ENCODE peak calls at places on chromosomes 3 and 15, in four cellular contexts. F, B, Q and H are unnamed samples.

GRCh38 chr3:61093364-61093763 is 157.9 kb downstream of the FHIT start:
- DNase-seq in Q (no peak), B (no peak), F (no peak), H (no peak)

GRCh38 chr3:39142067-39142466 is 11.3 kb downstream of the CSRNP1 start:
- DNase-seq in Q (no peak), F (no peak), B (no peak), H (no peak)

GRCh38 chr3:4979401-4980228 is at the start of gene BHLHE40:
- DNase-seq in Q (no peak), F (peak; percentile 46), B (no peak), H (peak; percentile 27)

GRCh38 chr15:90382305-90382704 is 5.7 kb upstream of the IQGAP1 start:
- DNase-seq in F (no peak), B (no peak), Q (no peak), H (no peak)

GRCh38 chr15:72858205-72858604 is 74.6 kb upstream of the ADPGK start:
- DNase-seq in B (no peak), F (no peak), Q (no peak), H (no peak)

GRCh38 chr3:52829906-52830463 is 487 bp downstream of the ITIH4 start:
- DNase-seq in F (no peak), Q (no peak), B (no peak), H (no peak)

GRCh38 chr15:64536244-64536836 is 76.0 kb downstream of the ZNF609 start:
- DNase-seq in B (no peak), F (no peak), Q (no peak), H (peak; percentile 87)

GRCh38 chr3:138875754-138876664 is 41.3 kb upstream of the PIK3CB start:
- DNase-seq in Q (no peak), F (no peak), B (no peak), H (no peak)

GRCh38 chr3:136311971-136312370 is 61.8 kb downstream of the PCCB start:
- DNase-seq in Q (no peak), B (no peak), F (no peak), H (peak; percentile 34)

GRCh38 chr3:188734395-188734794 is 437.4 kb upstream of the TPRG1 start:
- DNase-seq in Q (no peak), B (no peak), F (no peak), H (peak; percentile 5)

GRCh38 chr3:167644611-167645010 is 9.1 kb downstream of the WDR49 start:
- DNase-seq in B (no peak), F (no peak), Q (no peak), H (no peak)
- H3K4me3 ChIP-seq in B (no peak overlapping the region), F (no peak overlapping the region), Q (no peak overlapping the region), H (no peak overlapping the region)

DNA sequence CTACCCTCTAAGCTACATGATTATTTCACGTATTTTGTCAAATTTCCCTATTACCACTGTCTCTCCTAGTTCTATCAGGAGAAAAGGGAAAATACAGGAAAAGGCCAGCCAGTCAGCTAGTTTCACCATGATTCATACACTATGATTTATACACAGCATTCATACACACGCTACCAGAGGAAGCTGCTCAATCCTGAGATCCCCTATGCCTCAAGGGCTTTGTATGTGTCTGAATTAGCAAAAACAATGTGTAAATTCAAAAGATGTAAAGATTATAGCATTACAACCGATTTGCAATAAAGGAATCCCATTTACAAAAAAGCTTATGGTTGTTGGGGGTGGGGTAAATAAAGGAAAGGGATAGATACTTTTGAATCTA is 3.1 kb upstream of the ACKR4 start:
- DNase-seq in B (no peak), Q (no peak), F (no peak), H (peak; percentile 79)
- H3K4me3 ChIP-seq in B (no peak overlapping the region), Q (no peak overlapping the region), F (no peak overlapping the region), H (no peak overlapping the region)

GRCh38 chr15:89203705-89204273 is 17.6 kb downstream of the RLBP1 start:
- DNase-seq in B (no peak), Q (no peak), F (no peak), H (no peak)

GRCh38 chr15:89209057-89209456 is 12.3 kb downstream of the RLBP1 start:
- DNase-seq in F (no peak), B (no peak), Q (no peak), H (no peak)

GRCh38 chr15:89211678-89212170 is 9.7 kb downstream of the RLBP1 start:
- DNase-seq in Q (no peak), F (no peak), B (no peak), H (no peak)

GRCh38 chr15:89208256-89208655 is 13.1 kb downstream of the RLBP1 start:
- DNase-seq in F (no peak), B (no peak), Q (no peak), H (no peak)

GRCh38 chr15:89206908-89207331 is 14.5 kb downstream of the RLBP1 start:
- DNase-seq in F (peak; percentile 67), B (peak; percentile 76), Q (peak; percentile 79), H (peak; percentile 62)
- H3K4me3 ChIP-seq in F (peak overlapping the region; percentile 24), B (no peak overlapping the region), Q (no peak overlapping the region), H (no peak overlapping the region)

GRCh38 chr3:119808244-119808643 is 26.3 kb downstream of the NR1I2 start:
- DNase-seq in Q (no peak), F (no peak), B (no peak), H (no peak)

GRCh38 chr3:119810018-119810435 is 28.1 kb downstream of the NR1I2 start:
- DNase-seq in Q (peak; percentile 56), F (peak; percentile 23), B (no peak), H (peak; percentile 31)

GRCh38 chr3:119808843-119809242 is 26.9 kb downstream of the NR1I2 start:
- DNase-seq in Q (no peak), B (no peak), F (no peak), H (no peak)

GRCh38 chr3:119812491-119813058 is 30.7 kb downstream of the NR1I2 start:
- DNase-seq in B (no peak), Q (no peak), F (peak; percentile 68), H (no peak)

DNA sequence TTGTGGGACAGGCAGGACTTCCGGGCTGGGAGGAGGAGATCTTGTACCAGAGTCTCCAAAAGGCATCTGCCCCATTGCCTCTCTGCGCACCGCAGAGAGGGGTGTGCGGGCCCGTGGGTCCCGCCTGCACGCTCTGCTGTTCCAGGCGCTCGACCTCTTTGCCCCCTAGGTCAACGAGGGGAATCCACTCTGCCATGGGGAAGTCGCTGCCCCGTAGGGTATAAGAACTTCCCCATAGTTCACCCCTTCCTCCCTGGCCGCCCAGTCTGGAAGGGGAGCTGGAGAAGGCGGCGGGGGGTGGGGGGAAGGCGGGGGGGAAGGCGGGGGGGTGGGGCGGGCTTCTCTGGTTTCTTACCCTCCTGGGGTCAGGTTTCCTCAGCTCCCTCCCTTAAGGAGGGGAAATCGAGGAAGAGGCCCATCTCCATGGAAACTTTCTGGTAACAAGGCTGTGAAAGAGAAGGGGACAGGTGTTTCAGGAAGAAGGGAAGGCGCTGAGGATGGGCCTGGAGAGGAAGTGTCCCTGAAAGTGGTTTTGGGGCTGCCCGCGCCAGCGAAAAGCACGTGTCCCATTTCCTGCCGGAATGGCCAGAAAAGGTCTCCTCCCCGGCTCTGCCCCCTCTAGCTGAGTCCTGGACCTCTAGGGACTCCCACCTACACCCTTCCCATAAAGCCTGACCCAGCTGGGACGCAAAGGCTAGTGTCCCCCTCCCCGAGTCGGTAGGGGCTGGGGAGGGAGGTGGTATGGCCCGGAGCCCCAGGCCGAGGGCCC is 27.5 kb downstream of the NR1I2 start:
- DNase-seq in Q (no peak), B (no peak), F (no peak), H (no peak)
- H3K4me3 ChIP-seq in Q (peak overlapping the region; percentile 28), B (no peak overlapping the region), F (peak overlapping the region; percentile 62), H (peak overlapping the region; percentile 44)

DNA sequence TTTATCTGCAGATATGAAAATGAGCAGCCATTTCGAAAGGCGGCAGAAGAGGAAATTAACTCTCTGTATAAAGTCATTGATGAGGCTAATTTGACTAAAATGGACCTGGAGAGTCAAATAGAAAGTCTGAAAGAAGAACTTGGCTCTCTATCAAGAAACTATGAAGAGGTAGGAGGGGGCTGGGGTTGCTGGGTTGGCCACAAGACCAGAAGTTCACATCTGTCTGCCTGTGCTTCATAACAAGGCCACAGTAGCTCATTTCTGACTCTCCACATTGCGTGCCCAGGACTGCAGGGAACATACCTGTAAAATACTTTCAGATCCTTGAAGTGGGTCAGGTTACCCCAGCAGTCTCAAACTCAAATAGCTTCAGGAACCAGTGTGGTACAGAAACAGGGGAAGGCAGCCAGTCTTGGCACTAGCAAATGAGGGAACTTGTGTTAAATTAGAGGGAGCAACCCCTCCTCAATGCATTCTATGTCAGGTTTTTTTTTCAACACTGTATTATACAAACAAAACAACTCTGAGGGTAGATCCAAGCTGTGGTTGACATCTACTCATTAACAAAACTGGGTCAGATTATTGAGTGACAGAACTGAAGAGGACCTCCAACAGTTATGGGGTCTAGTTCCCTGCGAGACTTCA is 48.7 kb downstream of the BFSP2 start:
- DNase-seq in F (no peak), B (no peak), Q (no peak), H (no peak)
- H3K4me3 ChIP-seq in F (no peak overlapping the region), B (no peak overlapping the region), Q (no peak overlapping the region), H (no peak overlapping the region)

GRCh38 chr15:52790166-52790708 is at the start of gene ONECUT1:
- DNase-seq in F (peak; percentile 42), Q (no peak), B (peak; percentile 79), H (peak; percentile 8)

GRCh38 chr15:52787549-52788098 is 2.5 kb downstream of the ONECUT1 start:
- DNase-seq in F (no peak), B (no peak), Q (no peak), H (no peak)

GRCh38 chr15:52789601-52790165 is 453 bp downstream of the ONECUT1 start:
- DNase-seq in Q (no peak), B (peak; percentile 33), F (no peak), H (peak; percentile 16)

GRCh38 chr15:52788099-52788986 is 1.8 kb downstream of the ONECUT1 start:
- DNase-seq in F (no peak), B (peak; percentile 15), Q (no peak), H (no peak)

GRCh38 chr15:52789008-52789600 is 1.0 kb downstream of the ONECUT1 start:
- DNase-seq in B (no peak), F (no peak), Q (no peak), H (no peak)
- H3K4me3 ChIP-seq in B (peak overlapping the region; percentile 78), F (peak overlapping the region; percentile 70), Q (no peak overlapping the region), H (no peak overlapping the region)

GRCh38 chr3:100760377-100760776 is 51.1 kb downstream of the TFG start:
- DNase-seq in F (no peak), Q (no peak), B (no peak), H (no peak)
- H3K4me3 ChIP-seq in F (no peak overlapping the region), Q (no peak overlapping the region), B (no peak overlapping the region), H (no peak overlapping the region)

DNA sequence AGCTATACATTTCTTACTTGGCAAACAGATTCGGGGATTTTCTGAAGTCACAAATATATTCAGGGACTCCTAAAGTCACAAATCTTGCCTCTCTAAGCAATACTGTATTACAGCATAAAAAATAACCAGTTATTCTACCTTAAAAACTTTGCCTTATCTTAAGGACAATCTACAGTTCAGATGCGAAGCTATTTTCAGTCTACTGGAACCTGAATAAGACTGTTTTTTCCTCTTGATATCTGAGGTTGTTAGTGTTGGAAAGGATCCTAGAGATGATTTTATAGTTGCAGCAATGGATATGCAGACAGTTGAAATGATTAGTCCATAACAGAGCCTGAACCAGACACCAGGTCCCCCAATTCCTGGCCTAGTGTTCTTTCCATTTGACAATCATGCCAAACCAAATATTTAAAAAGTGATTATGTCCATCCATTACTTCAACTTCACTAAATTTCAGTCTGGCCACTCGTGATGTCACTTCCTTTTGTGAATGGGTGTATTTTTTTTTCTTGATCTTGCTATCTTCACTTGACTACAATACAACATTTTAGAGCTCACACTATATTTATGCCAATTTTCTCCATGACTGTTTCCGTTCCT is 1.8 kb downstream of the HDGFL3 start:
- DNase-seq in B (no peak), Q (no peak), F (no peak), H (peak; percentile 81)
- H3K4me3 ChIP-seq in B (no peak overlapping the region), Q (peak overlapping the region; percentile 88), F (peak overlapping the region; percentile 92), H (peak overlapping the region; percentile 69)